ENCODE peak calls at places on chromosomes 6 and 20, in six cellular contexts. One of them, this sample, is unnamed.

GRCh38 chr6:79810153-79810806 is 137.1 kb downstream of the ELOVL4 start:
- DNase-seq in mesothelial cell of epicardium: no peak
- DNase-seq in epithelial cell of esophagus: no peak
- DNase-seq in AG10803: peak; percentile 2
- DNase-seq in PC-9: no peak
- DNase-seq in left ventricle myocardium inferior: no peak
- DNase-seq in this sample: no peak

GRCh38 chr20:15756001-15756400 is 817.2 kb downstream of the KIF16B start:
- DNase-seq in mesothelial cell of epicardium: no peak
- DNase-seq in epithelial cell of esophagus: no peak
- DNase-seq in AG10803: no peak
- DNase-seq in PC-9: no peak
- DNase-seq in left ventricle myocardium inferior: no peak
- DNase-seq in this sample: no peak

GRCh38 chr6:13289789-13290318 is 38.5 kb downstream of the TBC1D7 start:
- DNase-seq in mesothelial cell of epicardium: no peak
- DNase-seq in epithelial cell of esophagus: no peak
- DNase-seq in AG10803: no peak
- DNase-seq in PC-9: no peak
- DNase-seq in left ventricle myocardium inferior: no peak
- DNase-seq in this sample: peak; percentile 26

GRCh38 chr6:21241231-21242130 is 352.1 kb upstream of the SOX4 start:
- DNase-seq in mesothelial cell of epicardium: no peak
- DNase-seq in epithelial cell of esophagus: no peak
- DNase-seq in AG10803: no peak
- DNase-seq in PC-9: no peak
- DNase-seq in left ventricle myocardium inferior: no peak
- DNase-seq in this sample: no peak

GRCh38 chr20:63545814-63546213 is 1.7 kb downstream of the SRMS start:
- DNase-seq in mesothelial cell of epicardium: no peak
- DNase-seq in epithelial cell of esophagus: no peak
- DNase-seq in AG10803: no peak
- DNase-seq in PC-9: no peak
- DNase-seq in left ventricle myocardium inferior: no peak
- DNase-seq in this sample: no peak

GRCh38 chr20:61683721-61684120 is 382.0 kb downstream of the TAF4 start:
- DNase-seq in mesothelial cell of epicardium: no peak
- DNase-seq in epithelial cell of esophagus: peak; percentile 68
- DNase-seq in AG10803: no peak
- DNase-seq in PC-9: no peak
- DNase-seq in left ventricle myocardium inferior: no peak
- DNase-seq in this sample: no peak

GRCh38 chr6:102216232-102216631 is 822.7 kb downstream of the GRIK2 start:
- DNase-seq in mesothelial cell of epicardium: no peak
- DNase-seq in epithelial cell of esophagus: no peak
- DNase-seq in AG10803: no peak
- DNase-seq in PC-9: no peak
- DNase-seq in left ventricle myocardium inferior: no peak
- DNase-seq in this sample: no peak

GRCh38 chr6:110562316-110562915 is 86.0 kb upstream of the SLC22A16 start:
- DNase-seq in mesothelial cell of epicardium: no peak
- DNase-seq in epithelial cell of esophagus: no peak
- DNase-seq in AG10803: no peak
- DNase-seq in PC-9: no peak
- DNase-seq in left ventricle myocardium inferior: no peak
- DNase-seq in this sample: no peak

GRCh38 chr6:16338577-16339262 is 100.3 kb downstream of the GMPR start:
- DNase-seq in mesothelial cell of epicardium: no peak
- DNase-seq in epithelial cell of esophagus: peak; percentile 91
- DNase-seq in AG10803: peak; percentile 100
- DNase-seq in PC-9: peak; percentile 58
- DNase-seq in left ventricle myocardium inferior: peak; percentile 63
- DNase-seq in this sample: peak; percentile 9

GRCh38 chr6:90156861-90157260 is 139.8 kb downstream of the BACH2 start:
- DNase-seq in mesothelial cell of epicardium: no peak
- DNase-seq in epithelial cell of esophagus: peak; percentile 92
- DNase-seq in AG10803: no peak
- DNase-seq in PC-9: no peak
- DNase-seq in left ventricle myocardium inferior: no peak
- DNase-seq in this sample: no peak

GRCh38 chr20:56807118-56807517 is 178.0 kb downstream of the TFAP2C start:
- DNase-seq in mesothelial cell of epicardium: no peak
- DNase-seq in epithelial cell of esophagus: no peak
- DNase-seq in AG10803: no peak
- DNase-seq in PC-9: no peak
- DNase-seq in left ventricle myocardium inferior: no peak
- DNase-seq in this sample: no peak

GRCh38 chr6:109610555-109610954 is 80.4 kb downstream of the AK9 start:
- DNase-seq in mesothelial cell of epicardium: no peak
- DNase-seq in epithelial cell of esophagus: no peak
- DNase-seq in AG10803: peak; percentile 0
- DNase-seq in PC-9: no peak
- DNase-seq in left ventricle myocardium inferior: no peak
- DNase-seq in this sample: no peak

GRCh38 chr20:59813948-59814834 is 119.2 kb downstream of the SYCP2 start:
- DNase-seq in mesothelial cell of epicardium: peak; percentile 33
- DNase-seq in epithelial cell of esophagus: no peak
- DNase-seq in AG10803: no peak
- DNase-seq in PC-9: no peak
- DNase-seq in left ventricle myocardium inferior: no peak
- DNase-seq in this sample: no peak

GRCh38 chr20:44719841-44720240 is 4.7 kb downstream of the CCN5 start:
- DNase-seq in mesothelial cell of epicardium: no peak
- DNase-seq in epithelial cell of esophagus: no peak
- DNase-seq in AG10803: no peak
- DNase-seq in PC-9: no peak
- DNase-seq in left ventricle myocardium inferior: no peak
- DNase-seq in this sample: no peak

GRCh38 chr6:80439721-80440488 is 333.4 kb downstream of the BCKDHB start:
- DNase-seq in mesothelial cell of epicardium: no peak
- DNase-seq in epithelial cell of esophagus: peak; percentile 78
- DNase-seq in AG10803: no peak
- DNase-seq in PC-9: peak; percentile 77
- DNase-seq in left ventricle myocardium inferior: no peak
- DNase-seq in this sample: peak; percentile 9

GRCh38 chr6:105167987-105168386 is 11.8 kb downstream of the POPDC3 start:
- DNase-seq in mesothelial cell of epicardium: no peak
- DNase-seq in epithelial cell of esophagus: no peak
- DNase-seq in AG10803: no peak
- DNase-seq in PC-9: no peak
- DNase-seq in left ventricle myocardium inferior: no peak
- DNase-seq in this sample: no peak

GRCh38 chr6:25993038-25993684 is 30.6 kb downstream of the TRIM38 start:
- DNase-seq in mesothelial cell of epicardium: no peak
- DNase-seq in epithelial cell of esophagus: no peak
- DNase-seq in AG10803: no peak
- DNase-seq in PC-9: no peak
- DNase-seq in left ventricle myocardium inferior: no peak
- DNase-seq in this sample: no peak

GRCh38 chr6:116278853-116279231 is 888 bp downstream of the TSPYL1 start:
- DNase-seq in mesothelial cell of epicardium: no peak
- DNase-seq in epithelial cell of esophagus: peak; percentile 35
- DNase-seq in AG10803: no peak
- DNase-seq in PC-9: no peak
- DNase-seq in left ventricle myocardium inferior: peak; percentile 57
- DNase-seq in this sample: no peak

GRCh38 chr6:117817499-117817898 is 89.6 kb upstream of the SLC35F1 start:
- DNase-seq in mesothelial cell of epicardium: no peak
- DNase-seq in epithelial cell of esophagus: no peak
- DNase-seq in AG10803: no peak
- DNase-seq in PC-9: no peak
- DNase-seq in left ventricle myocardium inferior: no peak
- DNase-seq in this sample: no peak

GRCh38 chr6:112879920-112880413 is 532.8 kb downstream of the RFPL4B start:
- DNase-seq in mesothelial cell of epicardium: peak; percentile 42
- DNase-seq in epithelial cell of esophagus: peak; percentile 71
- DNase-seq in AG10803: peak; percentile 6
- DNase-seq in PC-9: peak; percentile 53
- DNase-seq in left ventricle myocardium inferior: peak; percentile 13
- DNase-seq in this sample: peak; percentile 78

GRCh38 chr6:33343953-33344611 is 26.5 kb upstream of the ZBTB22 start:
- DNase-seq in mesothelial cell of epicardium: no peak
- DNase-seq in epithelial cell of esophagus: no peak
- DNase-seq in AG10803: no peak
- DNase-seq in PC-9: no peak
- DNase-seq in left ventricle myocardium inferior: no peak
- DNase-seq in this sample: no peak

DNA sequence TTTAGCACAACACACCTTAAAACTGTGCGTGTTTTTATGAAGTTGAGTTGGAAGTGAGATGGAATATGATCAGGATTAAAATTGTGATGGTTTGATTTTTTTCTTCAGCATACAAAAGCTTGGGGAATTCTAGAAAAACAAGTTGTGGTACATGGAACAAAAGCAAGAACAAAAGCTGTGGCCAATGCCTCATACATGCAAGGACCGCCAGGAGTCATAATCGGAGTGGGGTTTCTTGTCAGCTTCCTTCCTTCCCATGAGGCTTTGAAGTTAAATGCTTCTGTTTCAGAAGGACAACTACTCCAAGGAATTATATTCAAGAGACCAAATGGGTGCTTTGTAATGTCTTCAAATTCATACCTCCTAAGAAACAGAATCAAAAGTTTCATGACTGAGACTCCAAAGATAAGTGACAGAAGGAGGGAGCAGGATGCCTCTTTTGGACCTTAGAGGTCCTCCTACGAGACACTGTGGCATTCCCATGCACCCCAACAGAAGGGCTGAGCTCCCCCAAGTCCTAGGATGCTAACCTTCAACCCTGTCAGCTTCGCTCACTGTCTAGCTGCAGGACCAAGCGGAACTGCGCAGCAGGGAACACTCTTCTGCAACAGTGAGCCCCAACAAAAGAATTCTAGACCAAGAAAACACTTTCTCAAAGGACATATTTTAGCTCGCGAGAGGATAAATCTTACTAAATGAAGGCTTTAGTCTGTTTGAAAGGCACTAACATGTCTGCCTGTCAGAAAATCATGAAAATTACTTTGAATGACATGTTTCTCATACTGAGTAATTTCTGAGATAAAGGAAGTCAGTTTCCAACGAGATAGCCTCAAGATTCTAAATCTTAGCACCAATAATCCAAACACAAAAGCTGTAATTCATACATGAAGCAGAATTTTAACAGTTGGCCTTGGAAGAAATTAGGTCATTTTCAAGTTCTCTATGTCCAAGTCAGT is 108.5 kb upstream of the NHSL1 start:
- DNase-seq in mesothelial cell of epicardium: no peak
- DNase-seq in epithelial cell of esophagus: no peak
- DNase-seq in AG10803: no peak
- DNase-seq in PC-9: no peak
- DNase-seq in left ventricle myocardium inferior: no peak
- DNase-seq in this sample: no peak
- TF ChIP-seq CTCF in mesothelial cell of epicardium: no peak
- TF ChIP-seq CTCF in epithelial cell of esophagus: no peak
- TF ChIP-seq CTCF in AG10803: no peak
- TF ChIP-seq CTCF in PC-9: no peak
- TF ChIP-seq CTCF in left ventricle myocardium inferior: no peak
- TF ChIP-seq CTCF in this sample: no peak

DNA sequence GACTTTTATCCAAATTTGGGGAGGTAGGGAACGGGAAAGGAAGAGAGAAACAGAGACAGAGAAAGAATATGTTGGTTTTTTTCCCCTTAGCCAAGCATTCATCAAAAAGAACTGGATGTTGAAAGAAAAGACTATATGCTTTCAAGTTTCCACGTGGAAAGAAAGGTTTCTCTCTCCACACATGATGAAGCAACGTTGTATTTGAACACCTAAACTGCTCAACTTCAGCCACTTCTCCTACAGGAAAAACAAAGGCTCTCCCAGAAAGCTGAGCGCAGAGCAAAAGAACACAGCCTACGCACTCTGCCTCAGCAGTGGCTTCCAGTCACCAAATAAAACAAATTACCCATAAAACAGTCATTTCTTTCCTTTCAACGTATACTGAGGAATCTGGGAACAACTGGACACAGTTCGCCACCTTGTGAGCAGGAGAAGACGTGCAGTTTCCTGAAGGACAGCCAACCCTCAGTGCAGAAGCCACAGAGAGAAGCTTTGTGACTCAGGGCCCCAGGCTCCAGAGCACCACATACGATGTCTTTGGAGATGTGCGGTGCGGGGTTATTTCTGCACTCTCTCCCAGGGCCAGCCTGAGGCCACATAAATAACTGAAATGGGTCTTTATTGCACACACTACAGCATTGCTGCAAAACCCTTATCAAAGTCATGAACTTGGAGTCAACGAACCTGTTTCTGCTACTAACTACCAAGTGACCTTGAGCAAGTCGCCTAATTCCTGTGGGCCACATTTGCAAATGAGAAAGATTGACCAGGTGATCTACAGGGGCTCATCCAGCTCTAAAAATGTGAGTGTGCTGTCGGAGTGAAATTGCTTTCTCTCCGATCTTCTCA is 10.1 kb downstream of the IL17F start:
- DNase-seq in mesothelial cell of epicardium: no peak
- DNase-seq in epithelial cell of esophagus: peak; percentile 76
- DNase-seq in AG10803: peak; percentile 59
- DNase-seq in PC-9: peak; percentile 42
- DNase-seq in left ventricle myocardium inferior: no peak
- DNase-seq in this sample: peak; percentile 61
- TF ChIP-seq CTCF in mesothelial cell of epicardium: peak; percentile 37
- TF ChIP-seq CTCF in epithelial cell of esophagus: peak; percentile 72
- TF ChIP-seq CTCF in AG10803: peak; percentile 62
- TF ChIP-seq CTCF in PC-9: peak; percentile 59
- TF ChIP-seq CTCF in left ventricle myocardium inferior: peak; percentile 60
- TF ChIP-seq CTCF in this sample: peak; percentile 64

DNA sequence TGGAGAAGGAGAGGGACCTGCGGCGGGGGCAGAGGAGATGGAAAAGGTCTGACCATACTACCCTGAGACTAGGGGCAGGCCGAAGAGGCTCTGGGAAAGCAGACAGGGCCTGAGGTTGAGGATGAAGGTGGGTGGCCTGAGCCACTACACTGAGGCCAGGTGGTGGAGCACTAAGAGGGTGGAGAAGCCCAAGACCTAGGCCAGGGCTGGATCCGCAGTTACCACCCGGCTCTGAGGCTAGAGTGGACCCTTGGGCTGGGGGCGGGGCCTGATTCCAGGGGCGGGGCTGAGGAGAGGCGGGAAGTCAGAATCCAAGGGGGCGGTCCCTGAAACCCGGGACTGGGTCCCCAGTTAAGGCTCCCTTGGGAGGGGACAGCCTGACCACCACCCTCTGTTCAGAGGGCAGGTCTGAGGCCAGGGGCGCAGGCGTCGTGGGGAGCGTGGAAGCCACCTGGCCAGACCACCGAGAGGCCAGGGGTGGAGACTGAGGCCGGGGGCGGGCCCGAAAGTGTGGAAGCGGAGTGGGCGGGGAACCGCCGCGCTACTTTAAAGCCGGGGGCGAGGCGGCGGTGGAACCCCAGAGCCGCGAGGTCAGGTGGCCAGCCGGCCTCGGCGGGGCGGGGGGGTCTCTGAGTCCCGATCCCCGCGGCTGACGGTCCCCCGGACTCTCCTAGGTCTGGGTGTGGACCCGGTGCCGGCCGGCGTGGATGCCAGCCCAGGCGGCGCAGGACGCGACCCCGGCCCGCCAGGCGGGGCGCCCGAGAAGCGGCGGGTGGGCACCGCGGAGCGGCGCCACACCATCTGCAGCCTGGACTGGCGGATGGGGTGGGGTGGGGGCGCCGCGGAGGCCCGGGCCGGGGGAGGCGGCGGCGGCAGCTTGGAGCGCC is 8.3 kb downstream of the CCM2L start:
- DNase-seq in mesothelial cell of epicardium: peak; percentile 82
- DNase-seq in epithelial cell of esophagus: peak; percentile 26
- DNase-seq in AG10803: no peak
- DNase-seq in PC-9: peak; percentile 52
- DNase-seq in left ventricle myocardium inferior: peak; percentile 58
- DNase-seq in this sample: peak; percentile 95
- TF ChIP-seq CTCF in mesothelial cell of epicardium: no peak
- TF ChIP-seq CTCF in epithelial cell of esophagus: no peak
- TF ChIP-seq CTCF in AG10803: no peak
- TF ChIP-seq CTCF in PC-9: no peak
- TF ChIP-seq CTCF in left ventricle myocardium inferior: no peak
- TF ChIP-seq CTCF in this sample: no peak

GRCh38 chr6:37381579-37381978 is 27.8 kb downstream of the RNF8 start:
- DNase-seq in mesothelial cell of epicardium: no peak
- DNase-seq in epithelial cell of esophagus: peak; percentile 83
- DNase-seq in AG10803: peak; percentile 51
- DNase-seq in PC-9: peak; percentile 84
- DNase-seq in left ventricle myocardium inferior: no peak
- DNase-seq in this sample: peak; percentile 63
- TF ChIP-seq CTCF in mesothelial cell of epicardium: peak; percentile 15
- TF ChIP-seq CTCF in epithelial cell of esophagus: peak; percentile 77
- TF ChIP-seq CTCF in AG10803: peak; percentile 65
- TF ChIP-seq CTCF in PC-9: peak; percentile 80
- TF ChIP-seq CTCF in left ventricle myocardium inferior: peak; percentile 70
- TF ChIP-seq CTCF in this sample: peak; percentile 70

This sample was measured in Calu3.